ENCODE peak calls at places on chromosome 3, in nine cellular contexts. J is left ventricle myocardium inferior, V is Caco-2, K is lower leg skin, M is cardiac muscle cell, A is stomach, S is lower lobe of right lung, T is endothelial cell, Q is kidney. G is an unnamed sample.

GRCh38 chr3:141123677-141124410 is 72.7 kb downstream of the SPSB4 start:
- DNase-seq in J (peak; percentile 57), V (no peak), K (no peak), M (peak; percentile 21), A (no peak), S (no peak), T (no peak), Q (no peak), G (no peak)

GRCh38 chr3:108736821-108737220 is 20.4 kb downstream of the RETNLB start:
- DNase-seq in J (no peak), V (no peak), K (no peak), M (no peak), A (no peak), S (no peak), T (no peak), Q (no peak), G (no peak)

GRCh38 chr3:73547427-73548036 is 77.2 kb downstream of the PDZRN3 start:
- DNase-seq in J (no peak), V (no peak), K (no peak), M (no peak), A (no peak), S (no peak), T (no peak), Q (no peak), G (no peak)

GRCh38 chr3:57910988-57911387 is 97.2 kb upstream of the FLNB start:
- DNase-seq in J (no peak), V (no peak), K (no peak), M (no peak), A (no peak), S (no peak), T (peak; percentile 22), Q (no peak), G (no peak)

GRCh38 chr3:123679712-123680386 is 95.0 kb upstream of the HACD2 start:
- DNase-seq in J (no peak), V (no peak), K (no peak), M (no peak), A (no peak), S (no peak), T (no peak), Q (no peak), G (no peak)

GRCh38 chr3:141828487-141829284 is 47.8 kb upstream of the ATP1B3 start:
- DNase-seq in J (peak; percentile 30), V (peak; percentile 54), K (peak; percentile 83), M (peak; percentile 15), A (peak; percentile 45), S (peak; percentile 60), T (no peak), Q (no peak), G (no peak)

GRCh38 chr3:63067999-63068645 is 192.9 kb upstream of the CADPS start:
- DNase-seq in J (no peak), V (no peak), K (no peak), M (peak; percentile 86), A (no peak), S (no peak), T (peak; percentile 64), Q (no peak), G (no peak)

GRCh38 chr3:53748512-53749271 is 97.5 kb downstream of the CHDH start:
- DNase-seq in J (no peak), V (no peak), K (no peak), M (no peak), A (no peak), S (no peak), T (no peak), Q (no peak), G (no peak)

GRCh38 chr3:25962255-25962654 is 172.4 kb downstream of the OXSM start:
- DNase-seq in J (no peak), V (no peak), K (no peak), M (no peak), A (no peak), S (no peak), T (no peak), Q (no peak), G (no peak)

GRCh38 chr3:25971736-25972135 is 181.8 kb downstream of the OXSM start:
- DNase-seq in J (no peak), V (no peak), K (no peak), M (no peak), A (no peak), S (no peak), T (no peak), Q (no peak), G (no peak)

GRCh38 chr3:25973111-25973510 is 183.2 kb downstream of the OXSM start:
- DNase-seq in J (no peak), V (no peak), K (no peak), M (no peak), A (no peak), S (no peak), T (no peak), Q (no peak), G (no peak)

DNA sequence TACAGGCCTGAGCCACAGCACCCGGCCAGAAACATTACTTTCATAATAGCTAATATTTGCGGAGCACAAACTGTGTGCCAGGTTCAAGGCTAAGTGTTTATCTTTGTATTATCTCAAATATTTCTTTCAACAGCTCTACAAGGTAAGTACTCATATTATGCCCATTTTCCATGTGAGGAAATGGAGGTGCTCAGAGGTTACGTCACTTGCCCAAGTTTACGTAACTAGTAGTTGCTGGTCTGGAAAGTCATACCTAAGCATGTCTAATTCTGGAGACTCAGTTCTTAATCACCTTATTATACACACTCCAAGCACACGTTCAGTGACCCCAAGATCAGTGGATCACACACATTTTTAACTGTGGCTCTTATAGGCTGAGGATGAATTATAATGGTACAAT is 177.5 kb downstream of the OXSM start:
- DNase-seq in J (no peak), V (no peak), K (no peak), M (no peak), A (no peak), S (no peak), T (no peak), Q (no peak), G (no peak)
- TF ChIP-seq CTCF in J (no peak), V (no peak), K (no peak), M (no peak), A (no peak), S (no peak), T (no peak), Q (no peak), G (no peak)

DNA sequence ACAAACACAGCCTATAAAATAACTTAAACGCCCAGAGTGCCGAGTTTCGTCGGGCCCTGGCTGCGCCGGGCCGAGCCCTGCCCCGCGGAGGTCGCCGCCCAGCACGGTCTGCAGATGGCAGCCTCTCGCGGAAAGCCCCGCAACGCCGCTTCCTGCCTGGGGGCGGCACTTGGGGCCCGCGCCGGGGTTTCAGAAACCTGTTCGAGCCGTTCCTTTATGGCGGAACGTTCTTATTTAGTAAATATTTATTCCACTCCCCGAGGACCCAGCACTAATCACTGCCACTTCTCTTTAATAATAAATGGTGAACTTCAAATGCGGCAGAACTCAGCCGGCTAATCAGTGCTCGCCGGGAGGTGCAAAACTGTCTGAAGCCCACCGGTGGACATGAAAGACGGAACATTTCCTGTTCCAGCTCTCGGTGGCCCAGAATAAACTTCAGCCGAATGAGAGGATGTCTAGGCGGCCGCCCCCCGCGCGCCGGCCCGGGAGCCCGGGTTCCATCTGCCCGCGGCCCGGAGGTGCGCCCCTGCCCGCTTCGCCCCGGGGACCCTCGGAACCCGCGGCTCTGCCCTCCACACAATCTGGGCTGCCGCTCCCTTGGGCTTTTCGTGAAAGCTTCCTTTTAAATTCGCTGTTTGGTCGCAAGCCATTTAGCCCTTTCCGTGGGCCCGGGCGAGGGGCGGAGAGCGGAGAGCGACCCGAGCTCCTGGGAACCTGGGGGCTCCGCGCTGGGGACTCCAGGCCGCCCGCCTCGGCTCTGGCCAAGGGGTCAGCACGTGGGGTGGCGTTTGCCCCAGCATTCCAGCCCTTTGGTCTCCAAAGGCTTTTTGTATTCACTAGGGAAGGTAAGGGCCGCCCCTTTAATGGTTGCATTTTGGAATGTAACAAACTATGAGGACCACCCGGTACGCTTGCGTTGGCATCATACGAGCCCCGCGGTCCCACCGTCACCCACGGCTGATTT is 110.8 kb upstream of the ATP11B start:
- DNase-seq in J (peak; percentile 34), V (peak; percentile 59), K (no peak), M (peak; percentile 72), A (peak; percentile 72), S (peak; percentile 59), T (peak; percentile 80), Q (peak; percentile 74), G (no peak)
- TF ChIP-seq CTCF in J (peak; percentile 50), V (peak; percentile 54), K (no peak), M (peak; percentile 26), A (peak; percentile 32), S (peak; percentile 31), T (peak; percentile 32), Q (no peak), G (peak; percentile 74)

GRCh38 chr3:28345690-28346089 is 2.8 kb upstream of the ZCWPW2 start:
- DNase-seq in J (no peak), V (no peak), K (no peak), M (no peak), A (no peak), S (no peak), T (no peak), Q (no peak), G (no peak)

GRCh38 chr3:28348286-28348636 is 260 bp upstream of the ZCWPW2 start:
- DNase-seq in J (no peak), V (no peak), K (no peak), M (no peak), A (no peak), S (no peak), T (no peak), Q (no peak), G (no peak)

GRCh38 chr3:28349397-28350000 is 875 bp upstream of the AZI2 start:
- DNase-seq in J (no peak), V (no peak), K (no peak), M (no peak), A (no peak), S (no peak), T (no peak), Q (no peak), G (no peak)

GRCh38 chr3:28347374-28348285 is 891 bp upstream of the ZCWPW2 start:
- DNase-seq in J (no peak), V (no peak), K (peak; percentile 14), M (no peak), A (no peak), S (no peak), T (no peak), Q (no peak), G (no peak)

DNA sequence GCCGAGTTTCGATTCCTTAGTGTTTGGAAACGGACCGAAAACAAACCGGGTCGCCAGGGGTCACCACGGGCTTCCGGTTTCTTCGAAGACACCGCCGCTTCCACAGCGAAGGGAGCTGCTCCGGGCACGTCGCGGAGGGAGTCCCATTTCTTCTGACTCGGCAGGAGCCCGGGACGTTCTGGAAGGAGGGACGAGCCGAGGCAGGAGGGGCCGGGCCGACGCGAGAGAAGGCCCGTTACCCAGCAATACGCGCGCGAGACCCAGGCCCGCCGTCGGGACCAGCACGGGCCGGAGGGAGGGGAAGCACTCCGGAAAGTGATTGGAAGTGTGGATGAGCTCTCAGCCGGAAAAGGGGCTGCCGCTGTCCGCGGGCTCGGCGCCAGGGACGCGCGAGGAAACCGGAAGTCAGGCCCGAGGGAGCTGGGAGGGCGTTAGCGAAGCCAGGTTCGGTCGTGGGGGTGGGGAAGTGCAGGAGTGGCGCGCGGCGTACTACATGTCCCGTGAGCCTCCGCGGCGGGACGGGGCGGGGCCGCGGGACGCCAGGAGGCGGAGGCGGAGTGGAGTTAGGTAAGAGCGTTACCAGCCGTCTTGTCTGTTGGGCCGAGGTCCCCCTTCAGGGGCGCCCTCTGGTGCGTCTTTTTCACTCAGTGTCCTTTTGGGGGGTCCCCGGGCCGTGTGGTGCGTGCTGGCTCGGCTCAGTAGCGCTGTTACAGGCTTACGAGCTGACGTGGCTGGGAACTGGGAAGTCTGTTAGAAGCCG is at the start of the genes AZI2 and ZCWPW2:
- DNase-seq in J (peak; percentile 97), V (peak; percentile 93), K (peak; percentile 93), M (peak; percentile 98), A (peak; percentile 96), S (peak; percentile 97), T (peak; percentile 93), Q (peak; percentile 98), G (peak; percentile 97)
- TF ChIP-seq CTCF in J (peak; percentile 14), V (peak; percentile 38), K (no peak), M (peak; percentile 32), A (no peak), S (peak; percentile 37), T (no peak), Q (peak; percentile 11), G (peak; percentile 61)

DNA sequence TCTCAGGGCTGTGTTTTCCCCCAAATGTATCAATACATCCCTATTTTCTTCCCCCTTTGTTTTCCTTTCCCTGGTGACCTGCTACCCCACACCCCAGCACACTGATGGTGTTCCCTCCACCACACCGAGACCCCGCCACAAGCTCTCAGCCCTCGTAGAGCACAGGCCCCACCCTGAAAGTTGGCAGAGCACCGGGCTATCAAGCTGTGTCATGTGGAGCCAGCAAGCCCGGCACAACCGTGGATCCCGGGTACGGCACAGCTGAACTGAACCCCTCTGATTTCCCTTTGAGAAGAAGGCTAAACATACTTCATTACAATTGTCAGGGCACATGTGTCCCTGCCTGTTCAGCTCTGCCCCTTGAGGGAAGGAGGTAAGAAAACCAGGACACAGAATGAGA is 69.9 kb downstream of the LRIG1 start:
- DNase-seq in J (no peak), V (no peak), K (no peak), M (no peak), A (no peak), S (no peak), T (no peak), Q (no peak), G (no peak)
- TF ChIP-seq CTCF in J (no peak), V (no peak), K (no peak), M (no peak), A (no peak), S (no peak), T (no peak), Q (no peak), G (no peak)

G was measured in chondrocyte.